ENCODE peak calls at places on chromosome 21, in four cellular contexts. A, D, S and I are unnamed samples.

GRCh38 chr21:31383770-31384169 is 39.7 kb upstream of the TIAM1 start:
- DNase-seq in A (no peak), D (no peak), S (no peak), I (no peak)

GRCh38 chr21:24658926-24659325 is 948.4 kb downstream of the MRPL39 start:
- DNase-seq in A (no peak), D (no peak), S (no peak), I (no peak)

GRCh38 chr21:38327984-38328383 is 71.2 kb downstream of the KCNJ15 start:
- DNase-seq in A (no peak), D (peak), S (no peak), I (no peak)

GRCh38 chr21:44637018-44637850 is at the start of gene KRTAP10-10:
- DNase-seq in A (no peak), D (no peak), S (no peak), I (no peak)

GRCh38 chr21:44765231-44766013 is 36.2 kb downstream of the UBE2G2 start:
- DNase-seq in A (peak), D (peak), S (no peak), I (peak)

GRCh38 chr21:31665397-31665796 is 5.9 kb downstream of the SOD1 start:
- DNase-seq in A (peak), D (no peak), S (no peak), I (no peak)

GRCh38 chr21:46633561-46633960 is 1.9 kb upstream of the PRMT2 start:
- DNase-seq in A (peak), D (no peak), S (no peak), I (no peak)

GRCh38 chr21:40191616-40192015 is 324.4 kb downstream of the PCP4 start:
- DNase-seq in A (no peak), D (no peak), S (no peak), I (no peak)

GRCh38 chr21:10272216-10272615 is 249.2 kb upstream of the TPTE start:
- DNase-seq in A (peak), D (no peak), S (no peak), I (no peak)

GRCh38 chr21:30234643-30235042 is 18.7 kb upstream of the CLDN8 start:
- DNase-seq in A (no peak), D (no peak), S (no peak), I (no peak)

GRCh38 chr21:31416465-31416864 is 72.4 kb upstream of the TIAM1 start:
- DNase-seq in A (no peak), D (peak), S (no peak), I (no peak)

GRCh38 chr21:15003463-15004135 is 61.2 kb downstream of the NRIP1 start:
- DNase-seq in A (no peak), D (no peak), S (no peak), I (no peak)

GRCh38 chr21:39694750-39695149 is 50.2 kb upstream of the IGSF5 start:
- DNase-seq in A (no peak), D (peak), S (no peak), I (no peak)

GRCh38 chr21:44874497-44875331 is 1.2 kb upstream of the PTTG1IP start:
- DNase-seq in A (peak), D (no peak), S (peak), I (no peak)

GRCh38 chr21:14236180-14236579 is 20.2 kb downstream of the RBM11 start:
- DNase-seq in A (no peak), D (no peak), S (no peak), I (no peak)

GRCh38 chr21:34027727-34028461 is 45.5 kb upstream of the MRPS6 start:
- DNase-seq in A (no peak), D (no peak), S (no peak), I (no peak)

GRCh38 chr21:32299695-32300094 is 1.0 kb downstream of the MRAP start:
- DNase-seq in A (no peak), D (no peak), S (no peak), I (no peak)

GRCh38 chr21:15837603-15838002 is 107.8 kb downstream of the USP25 start:
- DNase-seq in A (no peak), D (peak), S (no peak), I (no peak)

GRCh38 chr21:38802050-38803026 is 3.4 kb upstream of the ETS2 start:
- DNase-seq in A (no peak), D (no peak), S (no peak), I (no peak)